ENCODE peak calls at places on chromosomes 5 and 9, in four cellular contexts. M is Right ventricle myocardium superior, T is amniotic epithelial cell, A is activated T-cell treated with anti-CD3 and anti-CD28 coated beads for 24 hours. I is an unnamed sample.

GRCh38 chr5:154779105-154779504 is 23.9 kb downstream of the LARP1 start:
- DNase-seq in M (no peak), T (peak; percentile 89), A (no peak), I (no peak)

GRCh38 chr9:14747116-14747515 is 24.6 kb upstream of the CER1 start:
- DNase-seq in M (no peak), T (no peak), A (no peak), I (no peak)

GRCh38 chr9:34591091-34591910 is 1.8 kb upstream of the CNTFR start:
- DNase-seq in M (peak; percentile 93), T (peak; percentile 54), A (peak; percentile 71), I (peak; percentile 88)

GRCh38 chr5:142910128-142910527 is 140.0 kb downstream of the ARHGAP26 start:
- DNase-seq in M (no peak), T (no peak), A (no peak), I (no peak)

GRCh38 chr9:4665357-4665756 is 923 bp downstream of the SPATA6L start:
- DNase-seq in M (no peak), T (no peak), A (no peak), I (no peak)

GRCh38 chr9:123647145-123647544 is 282.8 kb downstream of the DENND1A start:
- DNase-seq in M (no peak), T (no peak), A (no peak), I (no peak)

GRCh38 chr5:125112196-125112595 is 365.8 kb upstream of the ZNF608 start:
- DNase-seq in M (no peak), T (peak; percentile 69), A (no peak), I (no peak)

GRCh38 chr5:92548351-92548750 is 1032.7 kb downstream of the NR2F1-AS1 start:
- DNase-seq in M (no peak), T (peak; percentile 76), A (no peak), I (no peak)

GRCh38 chr5:177459357-177459756 is 12.7 kb downstream of the PRR7 start:
- DNase-seq in M (no peak), T (no peak), A (no peak), I (no peak)

GRCh38 chr5:158435161-158435616 is 576.2 kb upstream of the CLINT1 start:
- DNase-seq in M (no peak), T (no peak), A (peak; percentile 0), I (no peak)

GRCh38 chr5:125129151-125129806 is 382.8 kb upstream of the ZNF608 start:
- DNase-seq in M (no peak), T (no peak), A (no peak), I (no peak)

GRCh38 chr9:30773427-30773826 is 1611.0 kb upstream of the ACO1 start:
- DNase-seq in M (no peak), T (no peak), A (no peak), I (no peak)

GRCh38 chr5:120538644-120539043 is 74.5 kb downstream of the PRR16 start:
- DNase-seq in M (no peak), T (peak; percentile 47), A (no peak), I (no peak)

GRCh38 chr5:135448071-135448704 is 1.0 kb upstream of the DCANP1 start:
- DNase-seq in M (no peak), T (peak; percentile 46), A (no peak), I (no peak)

GRCh38 chr9:15377625-15378252 is 44.9 kb upstream of the SNAPC3 start:
- DNase-seq in M (no peak), T (peak; percentile 32), A (no peak), I (no peak)

GRCh38 chr5:150263801-150264621 is 25.6 kb downstream of the CAMK2A start:
- DNase-seq in M (no peak), T (peak; percentile 92), A (no peak), I (no peak)

GRCh38 chr5:143186623-143187022 is 216.9 kb downstream of the NR3C1 start:
- DNase-seq in M (no peak), T (no peak), A (no peak), I (no peak)

GRCh38 chr5:43042176-43042625 is 2.1 kb upstream of the ANXA2R start:
- DNase-seq in M (peak; percentile 88), T (peak; percentile 61), A (peak; percentile 67), I (peak; percentile 73)

GRCh38 chr9:22446589-22446949 is at the start of gene DMRTA1:
- DNase-seq in M (peak; percentile 89), T (peak; percentile 35), A (no peak), I (peak; percentile 84)

GRCh38 chr9:105280730-105281129 is 36.3 kb downstream of the SLC44A1 start:
- DNase-seq in M (no peak), T (peak; percentile 58), A (no peak), I (no peak)

GRCh38 chr5:126503602-126504104 is 80.4 kb downstream of the GRAMD2B start:
- DNase-seq in M (no peak), T (peak; percentile 74), A (no peak), I (no peak)

GRCh38 chr5:149903441-149903840 is 41.2 kb downstream of the PDE6A start:
- DNase-seq in M (no peak), T (no peak), A (no peak), I (no peak)

GRCh38 chr9:135440620-135441019 is 39.0 kb upstream of the PPP1R26 start:
- DNase-seq in M (no peak), T (no peak), A (no peak), I (no peak)

GRCh38 chr9:89605181-89606048 is 603 bp downstream of the GADD45G start:
- DNase-seq in M (peak; percentile 81), T (peak; percentile 34), A (peak; percentile 54), I (peak; percentile 69)

GRCh38 chr9:91207481-91207888 is 154.2 kb downstream of the AUH start:
- DNase-seq in M (no peak), T (peak; percentile 91), A (no peak), I (no peak)

GRCh38 chr9:99594056-99594780 is 227.5 kb upstream of the NR4A3 start:
- DNase-seq in M (no peak), T (no peak), A (no peak), I (no peak)

GRCh38 chr5:102958481-102959011 is 161.4 kb downstream of the GIN1 start:
- DNase-seq in M (no peak), T (peak; percentile 36), A (no peak), I (no peak)

GRCh38 chr9:35609001-35609819 is 4.1 kb downstream of the TESK1 start:
- DNase-seq in M (no peak), T (no peak), A (no peak), I (no peak)